ENCODE peak calls at places on chromosomes 5 and 9, in nine cellular contexts. Q, Y, W, E, J, R, B, X and U are unnamed samples.
A peak's percentile ranks its signal among the peaks of the same experiment; 100 is the strongest.

GRCh38 chr9:77803423-77803822 is 155.3 kb upstream of the GNA14 start:
- DNase-seq in Q (no peak), W (no peak), Y (no peak), X (no peak), J (no peak), E (no peak), R (no peak), B (no peak), U (no peak)

GRCh38 chr9:130034570-130034969 is 8.4 kb downstream of the FNBP1 start:
- DNase-seq in Y (peak; percentile 75), B (no peak), Q (no peak), R (no peak), E (no peak), X (no peak), W (no peak), J (no peak), U (no peak)

GRCh38 chr5:31990701-31991110 is 183.4 kb downstream of the GOLPH3 start:
- DNase-seq in B (no peak), E (no peak), J (no peak), R (no peak), W (no peak), X (no peak), Y (no peak), Q (no peak), U (no peak)

GRCh38 chr9:35313911-35314310 is 152.1 kb downstream of the UNC13B start:
- DNase-seq in J (no peak), B (no peak), Y (peak; percentile 87), E (no peak), R (no peak), Q (no peak), X (no peak), W (no peak), U (no peak)

GRCh38 chr5:172957458-172957857 is 1.8 kb upstream of the RPL26L1 start:
- DNase-seq in R (no peak), X (no peak), Y (no peak), B (no peak), E (no peak), Q (no peak), W (no peak), J (no peak), U (no peak)

GRCh38 chr5:148347706-148348105 is 12.3 kb downstream of the SPINK9 start:
- DNase-seq in W (no peak), Y (no peak), R (no peak), B (no peak), X (no peak), E (no peak), J (no peak), Q (no peak), U (no peak)

GRCh38 chr9:120914953-120915352 is 11.6 kb downstream of the TRAF1 start:
- DNase-seq in E (no peak), B (no peak), Y (no peak), Q (no peak), R (no peak), W (no peak), J (no peak), X (no peak), U (no peak)

GRCh38 chr5:97191893-97192292 is 8.8 kb upstream of the RIOK2 start:
- DNase-seq in E (no peak), Y (no peak), B (no peak), R (no peak), Q (no peak), X (no peak), W (no peak), J (no peak), U (no peak)

GRCh38 chr9:22216730-22217160 is 207.6 kb upstream of the CDKN2B start:
- DNase-seq in J (no peak), Q (no peak), W (no peak), B (no peak), X (no peak), Y (peak; percentile 64), R (no peak), E (peak; percentile 65), U (no peak)

GRCh38 chr9:136343121-136343883 is 16.0 kb downstream of the GPSM1 start:
- DNase-seq in R (peak; percentile 93), J (no peak), Q (peak; percentile 67), E (no peak), W (no peak), X (peak; percentile 82), Y (no peak), B (no peak), U (no peak)
- H3K4me3 ChIP-seq in R (peak overlapping the region; percentile 53), J (no peak overlapping the region), Q (peak overlapping the region; percentile 51), E (no peak overlapping the region), W (no peak overlapping the region), X (peak overlapping the region; percentile 64), Y (no peak overlapping the region), B (peak overlapping the region; percentile 53), U (no peak overlapping the region)

GRCh38 chr9:534886-535285 is 306.6 kb upstream of the DMRT1 start:
- DNase-seq in Y (no peak), X (peak; percentile 44), B (peak; percentile 70), J (no peak), E (no peak), R (no peak), W (no peak), Q (peak; percentile 54), U (no peak)
- H3K4me1 ChIP-seq in Y (no peaks in the 10 kb centered on the region), X (peaks cover 86% of the 10 kb centered on the region), B (peaks cover 9% of the 10 kb centered on the region), J (peaks cover 17% of the 10 kb centered on the region), E (peaks cover 8% of the 10 kb centered on the region), R (peaks cover 25% of the 10 kb centered on the region), W (peaks cover 47% of the 10 kb centered on the region), Q (peaks cover 5% of the 10 kb centered on the region), U (no peaks in the 10 kb centered on the region)

GRCh38 chr9:128094166-128094949 is 26.3 kb downstream of the SLC25A25 start:
- DNase-seq in B (peak; percentile 98), Y (peak; percentile 97), W (peak; percentile 95), X (peak; percentile 88), R (peak; percentile 92), J (peak; percentile 96), Q (peak; percentile 97), E (peak; percentile 89), U (peak; percentile 64)
- H3K4me3 ChIP-seq in B (peak overlapping the region; percentile 21), Y (peak overlapping the region; percentile 56), W (no peak overlapping the region), X (peak overlapping the region; percentile 54), R (no peak overlapping the region), J (no peak overlapping the region), Q (peak overlapping the region; percentile 18), E (no peak overlapping the region), U (no peak overlapping the region)

GRCh38 chr5:52520171-52520570 is 267.5 kb upstream of the ITGA1 start:
- DNase-seq in B (no peak), X (no peak), Q (no peak), J (no peak), E (no peak), W (no peak), Y (no peak), R (no peak), U (no peak)
- H3K4me1 ChIP-seq in B (no peaks in the 10 kb centered on the region), X (no peaks in the 10 kb centered on the region), Q (no peaks in the 10 kb centered on the region), J (no peaks in the 10 kb centered on the region), E (no peaks in the 10 kb centered on the region), W (no peaks in the 10 kb centered on the region), Y (no peaks in the 10 kb centered on the region), R (no peaks in the 10 kb centered on the region), U (no peaks in the 10 kb centered on the region)

DNA sequence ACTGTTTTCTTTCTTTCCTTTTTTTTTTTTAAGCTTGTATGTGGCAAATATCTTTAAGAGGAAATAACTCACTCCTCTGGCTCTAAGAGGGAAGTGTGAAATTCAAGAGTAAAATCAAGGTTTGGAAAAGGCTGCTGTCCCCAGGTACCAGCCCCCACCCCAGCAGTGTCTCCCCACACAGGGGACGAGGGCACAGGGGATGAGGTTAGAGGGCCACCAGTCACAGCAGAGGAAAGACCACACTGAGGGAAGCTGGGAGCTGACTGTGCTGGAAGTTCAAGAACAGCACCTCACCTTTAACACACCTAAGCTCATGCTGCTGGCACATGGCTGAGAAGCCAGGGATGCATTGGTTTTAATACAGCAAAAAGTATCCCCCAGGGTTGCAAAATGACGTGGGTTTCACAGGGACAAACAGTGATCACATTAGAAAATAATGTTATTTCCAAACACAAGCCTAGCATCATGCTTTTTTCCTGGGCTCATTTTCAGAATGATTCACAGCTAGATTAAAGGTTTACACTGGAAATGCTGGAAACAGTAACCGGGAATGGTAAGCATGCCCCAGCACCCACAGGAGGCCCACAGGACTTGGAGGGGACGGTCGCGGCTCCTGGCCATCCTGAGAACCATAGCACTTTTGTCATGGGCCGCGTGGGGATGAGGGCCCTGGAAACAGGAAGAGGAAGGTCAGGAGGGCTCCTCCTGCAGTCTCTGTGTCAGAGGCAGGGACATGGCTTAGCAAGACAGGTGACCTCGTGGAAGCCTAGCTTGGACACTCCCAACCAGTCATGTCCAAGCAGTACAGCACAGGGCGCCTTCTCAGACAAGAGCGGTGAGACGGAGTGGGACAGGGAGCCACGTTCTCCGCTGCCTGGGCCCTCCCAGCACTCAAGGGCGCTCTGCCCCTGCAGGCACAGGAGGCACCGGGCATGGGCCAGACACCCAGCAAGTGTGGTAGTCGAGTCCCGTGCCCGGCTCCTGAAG is 6.9 kb downstream of the LPCAT1 start:
- DNase-seq in X (peak; percentile 6), Y (peak; percentile 61), B (peak; percentile 54), Q (peak; percentile 9), E (no peak), W (peak; percentile 32), J (no peak), R (peak; percentile 41), U (no peak)
- H3K4me3 ChIP-seq in X (no peak overlapping the region), Y (no peak overlapping the region), B (no peak overlapping the region), Q (no peak overlapping the region), E (no peak overlapping the region), W (no peak overlapping the region), J (no peak overlapping the region), R (no peak overlapping the region), U (no peak overlapping the region)

DNA sequence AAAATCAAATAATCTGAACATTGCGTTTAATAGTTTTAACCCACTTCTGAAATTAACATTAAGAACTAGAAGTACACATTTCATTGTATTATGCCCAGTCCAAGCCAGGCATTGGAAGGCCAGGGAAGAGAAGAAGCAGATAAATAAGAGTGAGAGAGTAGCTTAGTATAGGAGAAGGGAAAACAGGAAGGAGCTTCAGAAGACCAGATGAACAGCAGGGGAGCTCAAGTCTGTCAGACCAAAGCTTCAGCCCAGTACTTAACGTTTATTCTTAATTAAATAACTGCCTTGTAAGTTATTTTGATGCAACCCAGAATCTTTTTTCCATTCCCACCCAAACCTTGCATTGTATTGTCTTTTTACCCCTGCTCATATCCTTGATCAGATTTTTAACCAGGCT is 11.5 kb upstream of the FAM120AOS start:
- DNase-seq in J (no peak), B (no peak), X (no peak), E (no peak), Q (no peak), Y (no peak), W (no peak), R (no peak), U (no peak)
- H3K4me1 ChIP-seq in J (peaks cover 30% of the 10 kb centered on the region), B (peaks cover 63% of the 10 kb centered on the region), X (peaks cover 94% of the 10 kb centered on the region), E (peaks cover 12% of the 10 kb centered on the region), Q (peaks cover 33% of the 10 kb centered on the region), Y (peaks cover 12% of the 10 kb centered on the region), W (peaks cover 61% of the 10 kb centered on the region), R (peaks cover 46% of the 10 kb centered on the region), U (peaks cover 31% of the 10 kb centered on the region)

DNA sequence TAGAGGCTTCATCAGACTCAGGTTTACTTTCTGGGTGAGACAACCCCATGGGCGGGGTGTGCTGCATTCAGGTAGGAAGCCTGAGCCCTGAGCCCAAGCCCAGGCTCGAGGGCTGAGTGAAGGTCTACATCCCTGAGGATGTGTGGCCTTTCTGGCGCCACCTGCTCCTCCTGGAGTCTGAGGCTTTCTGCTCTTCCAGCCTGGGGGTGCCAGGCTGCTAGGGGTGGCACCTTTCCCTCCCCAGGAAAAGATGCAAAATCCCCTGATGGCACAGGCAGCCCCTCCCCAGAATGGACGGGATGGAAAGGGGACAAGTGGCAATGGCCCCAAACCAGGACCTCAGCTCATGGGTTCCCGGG is 44.4 kb upstream of the PRRC2B start:
- DNase-seq in B (no peak), E (no peak), Q (no peak), Y (no peak), J (no peak), W (no peak), R (no peak), X (no peak), U (no peak)
- H3K4me3 ChIP-seq in B (no peak overlapping the region), E (no peak overlapping the region), Q (peak overlapping the region; percentile 40), Y (peak overlapping the region; percentile 46), J (no peak overlapping the region), W (no peak overlapping the region), R (no peak overlapping the region), X (peak overlapping the region; percentile 50), U (no peak overlapping the region)